ENCODE peak calls at places on chromosomes 7 and 10, in ten cellular contexts. C is epithelial cell of esophagus, Z is body of pancreas, E is left ventricle myocardium inferior, S is prostate gland, M is cardiac muscle cell, L is mammary epithelial cell, R is neural progenitor cell, H is PC-3, T is AG09309. F is an unnamed sample.

GRCh38 chr7:105512415-105512814 is 9.7 kb downstream of the PUS7 start:
- DNase-seq in C (no peak), Z (no peak), E (no peak), S (no peak), M (no peak), L (no peak), R (no peak), H (no peak), T (no peak), F (no peak)

GRCh38 chr7:131952365-131952764 is 395.9 kb upstream of the PODXL start:
- DNase-seq in C (no peak), Z (no peak), E (no peak), S (no peak), M (no peak), L (no peak), R (no peak), H (no peak), T (no peak), F (no peak)

GRCh38 chr7:1100386-1100785 is 12.5 kb downstream of the GPER1 start:
- DNase-seq in C (no peak), Z (no peak), E (no peak), S (no peak), M (no peak), L (no peak), R (no peak), H (no peak), T (no peak), F (no peak)

GRCh38 chr7:148746139-148746538 is 47.4 kb downstream of the CUL1 start:
- DNase-seq in C (peak), Z (no peak), E (no peak), S (no peak), M (no peak), L (no peak), R (no peak), H (no peak), T (no peak), F (no peak)

GRCh38 chr7:15561840-15562239 is at the start of gene AGMO:
- DNase-seq in C (peak), Z (peak), E (peak), S (no peak), M (peak), L (no peak), R (peak), H (peak), T (no peak), F (no peak)

GRCh38 chr10:113386005-113386404 is 166.8 kb upstream of the HABP2 start:
- DNase-seq in C (peak), Z (peak), E (no peak), S (no peak), M (peak), L (peak), R (no peak), H (peak), T (no peak), F (no peak)

GRCh38 chr10:84026821-84027257 is 112.5 kb upstream of the GHITM start:
- DNase-seq in C (peak), Z (peak), E (no peak), S (no peak), M (peak), L (no peak), R (peak), H (peak), T (no peak), F (no peak)

GRCh38 chr10:17873946-17874345 is 64.8 kb downstream of the MRC1 start:
- DNase-seq in C (no peak), Z (no peak), E (no peak), S (no peak), M (no peak), L (no peak), R (no peak), H (no peak), T (no peak), F (no peak)

GRCh38 chr7:151889406-151890354 is 12.8 kb upstream of the PRKAG2 start:
- DNase-seq in C (no peak), Z (no peak), E (no peak), S (no peak), M (no peak), L (no peak), R (no peak), H (no peak), T (no peak), F (no peak)

GRCh38 chr7:23467731-23468720 is 2.3 kb downstream of the IGF2BP3 start:
- DNase-seq in C (peak), Z (no peak), E (no peak), S (no peak), M (peak), L (peak), R (peak), H (peak), T (no peak), F (peak)

GRCh38 chr7:122736183-122736582 is 33.5 kb upstream of the RNF148 start:
- DNase-seq in C (no peak), Z (no peak), E (no peak), S (no peak), M (no peak), L (no peak), R (no peak), H (no peak), T (no peak), F (no peak)

GRCh38 chr7:128867842-128868623 is 5.4 kb downstream of the ATP6V1F start:
- DNase-seq in C (peak), Z (no peak), E (no peak), S (no peak), M (peak), L (no peak), R (no peak), H (no peak), T (no peak), F (peak)

GRCh38 chr7:139693651-139694388 is 84.0 kb downstream of the HIPK2 start:
- DNase-seq in C (no peak), Z (no peak), E (no peak), S (no peak), M (no peak), L (no peak), R (no peak), H (no peak), T (no peak), F (peak)

GRCh38 chr7:32335107-32335506 is 155.1 kb downstream of the LSM5 start:
- DNase-seq in C (peak), Z (no peak), E (no peak), S (no peak), M (peak), L (peak), R (no peak), H (peak), T (no peak), F (no peak)

GRCh38 chr7:128365432-128365831 is 3.9 kb upstream of the PRRT4 start:
- DNase-seq in C (no peak), Z (no peak), E (no peak), S (no peak), M (no peak), L (no peak), R (no peak), H (no peak), T (no peak), F (no peak)

GRCh38 chr7:142579946-142580345 is 169.3 kb upstream of the PRSS1 start:
- DNase-seq in C (no peak), Z (no peak), E (no peak), S (no peak), M (no peak), L (no peak), R (no peak), H (no peak), T (no peak), F (no peak)

GRCh38 chr7:82270909-82271308 is 172.7 kb downstream of the CACNA2D1 start:
- DNase-seq in C (no peak), Z (no peak), E (no peak), S (no peak), M (no peak), L (no peak), R (no peak), H (no peak), T (no peak), F (no peak)

GRCh38 chr10:21195149-21195731 is 298.1 kb upstream of the NEBL start:
- DNase-seq in C (peak), Z (no peak), E (no peak), S (peak), M (peak), L (peak), R (no peak), H (peak), T (no peak), F (no peak)

GRCh38 chr7:9102846-9103245 is 669.4 kb downstream of the NXPH1 start:
- DNase-seq in C (no peak), Z (no peak), E (no peak), S (no peak), M (no peak), L (no peak), R (no peak), H (no peak), T (no peak), F (no peak)

GRCh38 chr10:4733150-4733842 is 92.7 kb upstream of the AKR1E2 start:
- DNase-seq in C (peak), Z (no peak), E (no peak), S (peak), M (no peak), L (peak), R (no peak), H (peak), T (no peak), F (no peak)

GRCh38 chr7:81244213-81244612 is 325.4 kb upstream of the SEMA3C start:
- DNase-seq in C (peak), Z (no peak), E (no peak), S (no peak), M (peak), L (no peak), R (no peak), H (peak), T (no peak), F (peak)

GRCh38 chr10:27819781-27820531 is 74.3 kb upstream of the MKX start:
- DNase-seq in C (peak), Z (peak), E (peak), S (no peak), M (peak), L (peak), R (no peak), H (peak), T (peak), F (peak)

GRCh38 chr10:69801434-69802315 is at the start of gene COL13A1:
- DNase-seq in C (peak), Z (peak), E (peak), S (peak), M (peak), L (peak), R (peak), H (peak), T (no peak), F (peak)

GRCh38 chr10:22518167-22518724 is 172.9 kb downstream of the SPAG6 start:
- DNase-seq in C (no peak), Z (no peak), E (no peak), S (no peak), M (no peak), L (no peak), R (no peak), H (no peak), T (no peak), F (no peak)

GRCh38 chr7:73437091-73437490 is 3.5 kb downstream of the FZD9 start:
- DNase-seq in C (no peak), Z (no peak), E (no peak), S (no peak), M (no peak), L (no peak), R (no peak), H (no peak), T (no peak), F (no peak)

GRCh38 chr7:95478139-95479037 is 7.4 kb upstream of the ASB4 start:
- DNase-seq in C (peak), Z (peak), E (no peak), S (no peak), M (peak), L (no peak), R (peak), H (no peak), T (no peak), F (peak)

GRCh38 chr10:7625836-7626235 is 40.9 kb downstream of the ITIH5 start:
- DNase-seq in C (no peak), Z (no peak), E (no peak), S (no peak), M (peak), L (no peak), R (no peak), H (no peak), T (no peak), F (peak)

GRCh38 chr10:88881335-88881734 is 1.3 kb downstream of the STAMBPL1 start:
- DNase-seq in C (no peak), Z (no peak), E (no peak), S (no peak), M (peak), L (no peak), R (no peak), H (no peak), T (no peak), F (no peak)

GRCh38 chr7:52735656-52736055 is 299.8 kb upstream of the POM121L12 start:
- DNase-seq in C (no peak), Z (no peak), E (no peak), S (no peak), M (no peak), L (no peak), R (no peak), H (no peak), T (no peak), F (no peak)

GRCh38 chr10:48523212-48523819 is 81.6 kb downstream of the ARHGAP22 start:
- DNase-seq in C (peak), Z (peak), E (peak), S (no peak), M (peak), L (no peak), R (peak), H (peak), T (peak), F (peak)

GRCh38 chr10:119489572-119490326 is 52.8 kb downstream of the RGS10 start:
- DNase-seq in C (peak), Z (peak), E (peak), S (no peak), M (peak), L (peak), R (peak), H (peak), T (no peak), F (no peak)

GRCh38 chr10:71948496-71949067 is 15.6 kb upstream of the CHST3 start:
- DNase-seq in C (peak), Z (no peak), E (no peak), S (no peak), M (no peak), L (no peak), R (no peak), H (peak), T (no peak), F (no peak)

GRCh38 chr7:139482662-139483466 is 609 bp downstream of the KLRG2 start:
- DNase-seq in C (peak), Z (peak), E (no peak), S (no peak), M (peak), L (peak), R (peak), H (no peak), T (no peak), F (peak)

GRCh38 chr7:25886387-25887240 is 265.4 kb upstream of the NFE2L3 start:
- DNase-seq in C (no peak), Z (no peak), E (no peak), S (no peak), M (no peak), L (no peak), R (no peak), H (no peak), T (no peak), F (no peak)

GRCh38 chr10:84291389-84291788 is 37.0 kb upstream of the CCSER2 start:
- DNase-seq in C (peak), Z (no peak), E (no peak), S (no peak), M (peak), L (peak), R (peak), H (peak), T (no peak), F (peak)

GRCh38 chr10:128633864-128634541 is 507.8 kb upstream of the MKI67 start:
- DNase-seq in C (no peak), Z (no peak), E (no peak), S (no peak), M (peak), L (peak), R (peak), H (no peak), T (no peak), F (no peak)
- TF ChIP-seq CTCF in C (peak), Z (no peak), E (peak), S (no peak), M (peak), L (peak), R (peak), H (peak), T (no peak), F (no peak)

DNA sequence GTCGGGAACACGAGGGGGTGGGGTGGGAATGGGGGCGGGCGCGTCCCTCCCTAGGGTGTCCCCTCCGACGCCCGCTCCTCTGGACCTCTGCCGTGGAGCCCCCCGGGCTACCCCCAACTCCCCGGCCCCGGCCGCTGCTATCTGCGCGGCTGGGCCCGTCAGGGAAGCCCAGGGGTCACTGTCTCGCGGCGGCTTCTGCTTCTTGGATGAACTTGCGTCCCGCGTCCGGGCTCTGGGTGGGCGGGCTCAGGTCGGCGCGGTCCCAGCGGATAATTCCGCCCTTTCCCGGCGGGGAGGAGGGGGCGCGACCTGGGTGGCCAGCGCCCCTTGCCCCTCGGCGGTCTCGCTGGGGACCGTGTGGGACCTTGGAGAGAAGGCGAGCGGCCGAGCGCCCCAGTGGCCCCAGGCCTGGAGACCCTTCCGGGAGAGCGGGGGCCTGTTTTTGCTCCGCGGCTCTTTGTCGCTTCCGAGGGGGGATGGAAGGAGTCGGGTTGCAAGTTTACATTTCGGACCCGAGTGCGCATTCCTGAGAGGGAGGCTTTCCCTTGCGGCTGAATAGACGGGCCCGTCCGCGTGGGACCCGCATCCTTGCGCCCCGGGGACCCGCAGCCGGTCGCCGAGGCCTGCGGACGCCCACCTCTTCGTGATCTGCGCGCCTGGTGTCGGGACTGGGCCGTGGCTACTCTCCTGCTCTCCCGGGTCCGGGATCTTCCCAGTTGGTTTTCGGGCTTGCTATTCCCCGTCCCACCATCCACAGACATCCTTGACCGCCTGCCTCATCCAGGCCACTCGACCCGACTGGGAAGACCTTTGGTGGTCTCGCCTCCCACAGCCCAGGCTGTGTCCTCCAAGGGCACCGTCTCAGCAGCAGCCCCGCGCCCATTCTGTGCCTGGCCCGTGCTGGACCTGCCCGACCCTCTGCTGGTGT is 812 bp downstream of the DOCK1 start:
- DNase-seq in C (peak), Z (peak), E (peak), S (no peak), M (peak), L (no peak), R (peak), H (no peak), T (no peak), F (peak)
- H3K4me3 ChIP-seq in C (peak), Z (peak), E (peak), S (peak), M (peak), L (peak), R (peak), H (peak), T (peak), F (peak)

GRCh38 chr10:82377608-82378007 is 502.6 kb downstream of the NRG3 start:
- DNase-seq in C (no peak), Z (peak), E (no peak), S (no peak), M (peak), L (peak), R (peak), H (no peak), T (no peak), F (peak)
- TF ChIP-seq CTCF in C (no peak), Z (peak), E (peak), S (no peak), M (peak), L (peak), R (peak), H (no peak), T (no peak), F (peak)

GRCh38 chr10:60096761-60097513 is 190.6 kb upstream of the CCDC6 start:
- DNase-seq in C (no peak), Z (no peak), E (no peak), S (no peak), M (no peak), L (peak), R (no peak), H (peak), T (no peak), F (no peak)

GRCh38 chr10:60089095-60089494 is 182.7 kb upstream of the CCDC6 start:
- DNase-seq in C (no peak), Z (no peak), E (no peak), S (no peak), M (peak), L (no peak), R (no peak), H (peak), T (no peak), F (no peak)

GRCh38 chr10:60098676-60099601 is 192.6 kb upstream of the CCDC6 start:
- DNase-seq in C (peak), Z (no peak), E (no peak), S (no peak), M (no peak), L (no peak), R (peak), H (peak), T (no peak), F (no peak)

DNA sequence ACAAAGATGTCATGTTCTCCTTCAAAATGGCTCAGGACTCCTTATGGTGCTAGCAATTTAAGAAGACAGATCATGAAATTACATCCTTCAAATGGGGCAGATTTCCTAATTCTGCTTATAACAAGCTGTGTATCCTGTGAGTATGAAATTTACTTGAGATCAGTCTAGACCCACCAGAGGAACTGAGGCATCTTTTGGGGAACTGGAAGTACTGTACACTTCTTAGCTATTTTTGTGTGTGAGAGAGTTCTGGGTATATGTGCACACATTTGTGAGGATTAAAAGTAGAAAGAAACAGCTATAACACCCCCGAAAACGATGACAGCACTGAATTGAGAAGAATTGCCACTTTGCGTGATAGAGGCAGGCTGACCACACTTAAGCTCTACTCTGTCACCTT is 187.0 kb upstream of the CCDC6 start:
- DNase-seq in C (no peak), Z (no peak), E (no peak), S (no peak), M (no peak), L (no peak), R (no peak), H (no peak), T (no peak), F (no peak)
- H3K4me3 ChIP-seq in C (no peak), Z (no peak), E (no peak), S (no peak), M (no peak), L (no peak), R (no peak), H (no peak), T (no peak), F (no peak)

DNA sequence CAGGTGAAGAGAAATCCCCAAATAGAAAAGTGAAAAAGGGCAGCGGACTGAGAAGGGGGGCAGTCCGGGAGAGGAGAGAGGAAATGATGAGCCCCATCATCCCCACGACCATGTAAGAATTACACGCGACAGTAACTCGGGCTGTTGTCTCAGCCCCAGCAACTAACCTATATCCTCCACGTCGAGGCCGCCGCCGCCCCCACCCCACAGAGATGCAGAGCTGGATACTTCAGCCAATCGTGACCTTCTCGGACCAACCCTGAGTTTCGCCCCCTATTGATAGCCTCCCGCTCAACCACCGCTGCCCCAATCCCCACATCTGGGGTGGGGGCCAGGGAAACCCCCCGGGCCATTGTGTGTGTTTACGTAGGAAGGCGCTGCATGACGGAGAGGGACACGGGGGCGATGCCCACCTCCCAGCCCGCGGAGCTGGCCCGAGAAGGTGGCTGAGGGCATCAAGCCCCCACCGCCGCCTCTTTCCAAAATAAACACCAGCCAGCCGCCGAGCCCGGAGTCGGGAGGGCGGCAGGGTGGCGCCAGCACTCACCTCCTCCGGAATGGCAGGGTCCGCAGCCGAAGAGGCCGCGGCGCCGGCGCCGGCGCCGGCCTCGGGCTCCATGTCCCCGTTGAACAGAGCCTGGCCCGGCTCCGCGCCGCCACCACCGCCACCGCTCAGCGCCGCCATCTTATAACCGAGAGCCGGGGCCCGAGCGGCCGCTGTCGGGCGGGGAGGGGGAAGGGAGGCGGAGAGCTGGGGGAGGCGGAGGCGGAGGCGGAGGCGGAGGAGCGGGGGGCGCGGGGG is 509 bp downstream of the BRAF start:
- DNase-seq in C (peak), Z (peak), E (peak), S (peak), M (peak), L (peak), R (peak), H (peak), T (peak), F (peak)
- TF ChIP-seq CTCF in C (peak), Z (peak), E (peak), S (no peak), M (peak), L (peak), R (peak), H (peak), T (peak), F (peak)

F was measured in fibroblast of villous mesenchyme.